ENCODE peak calls at places on chromosomes 11 and 22, in five cellular contexts. N is fibroblast of lung, X is RWPE2, E is PC-3, K is stomach. U is an unnamed sample. For H3K36me3 and H3K9me3, the result is how much of the 10 kb centered on the place peaks cover.

GRCh38 chr11:104078995-104079394 is 42.6 kb downstream of the DDI1 start:
- DNase-seq in K (no peak), N (no peak), E (no peak), X (no peak), U (no peak)

GRCh38 chr11:8870461-8871282 is 40.3 kb upstream of the AKIP1 start:
- DNase-seq in N (peak), E (peak), K (peak), X (peak), U (peak)

GRCh38 chr11:93017821-93018690 is 48.6 kb downstream of the MTNR1B start:
- DNase-seq in X (no peak), E (no peak), K (no peak), N (peak), U (peak)

GRCh38 chr11:114063149-114063828 is 3.8 kb downstream of the ZBTB16 start:
- DNase-seq in K (no peak), X (no peak), N (no peak), E (no peak), U (no peak)

GRCh38 chr11:107719062-107719461 is 7.2 kb upstream of the SLN start:
- DNase-seq in K (no peak), E (no peak), N (no peak), X (no peak), U (no peak)

GRCh38 chr11:8040261-8040920 is 40.6 kb upstream of the TUB start:
- DNase-seq in K (no peak), N (no peak), X (no peak), E (no peak), U (no peak)

GRCh38 chr22:35632902-35633301 is 15.3 kb upstream of the APOL6 start:
- DNase-seq in E (no peak), X (peak), N (no peak), K (no peak), U (no peak)

GRCh38 chr11:120079750-120080610 is 57.9 kb downstream of the TRIM29 start:
- DNase-seq in K (peak), E (no peak), N (no peak), X (no peak), U (no peak)

GRCh38 chr11:69003866-69004311 is 9.2 kb downstream of the MRGPRF start:
- DNase-seq in K (no peak), E (no peak), N (no peak), X (peak), U (no peak)

GRCh38 chr11:61129608-61130523 is 27.6 kb downstream of the CD5 start:
- DNase-seq in K (peak), E (peak), N (peak), X (peak), U (peak)

GRCh38 chr11:94049351-94049750 is 28.2 kb downstream of the HEPHL1 start:
- DNase-seq in X (no peak), K (no peak), E (peak), N (no peak), U (no peak)

GRCh38 chr11:131584694-131585592 is 214.5 kb downstream of the NTM start:
- DNase-seq in N (peak), E (no peak), X (no peak), K (no peak), U (no peak)

GRCh38 chr11:82233211-82233610 is 500.5 kb downstream of the FAM181B start:
- DNase-seq in E (no peak), X (no peak), N (no peak), K (no peak), U (no peak)

GRCh38 chr11:10498022-10498400 is 42.9 kb downstream of the AMPD3 start:
- DNase-seq in X (no peak), E (no peak), K (no peak), N (no peak), U (no peak)

GRCh38 chr22:23276656-23277582 is 96.6 kb downstream of the BCR start:
- DNase-seq in X (no peak), E (no peak), N (no peak), K (no peak), U (no peak)

GRCh38 chr22:23279781-23280180 is 99.5 kb downstream of the BCR start:
- DNase-seq in N (no peak), K (no peak), E (no peak), X (no peak), U (no peak)

GRCh38 chr22:23278883-23279675 is 98.8 kb downstream of the BCR start:
- DNase-seq in X (peak), E (peak), K (peak), N (no peak), U (peak)

GRCh38 chr22:23275751-23276150 is 95.4 kb downstream of the BCR start:
- DNase-seq in K (no peak), E (no peak), X (no peak), N (no peak), U (no peak)

DNA sequence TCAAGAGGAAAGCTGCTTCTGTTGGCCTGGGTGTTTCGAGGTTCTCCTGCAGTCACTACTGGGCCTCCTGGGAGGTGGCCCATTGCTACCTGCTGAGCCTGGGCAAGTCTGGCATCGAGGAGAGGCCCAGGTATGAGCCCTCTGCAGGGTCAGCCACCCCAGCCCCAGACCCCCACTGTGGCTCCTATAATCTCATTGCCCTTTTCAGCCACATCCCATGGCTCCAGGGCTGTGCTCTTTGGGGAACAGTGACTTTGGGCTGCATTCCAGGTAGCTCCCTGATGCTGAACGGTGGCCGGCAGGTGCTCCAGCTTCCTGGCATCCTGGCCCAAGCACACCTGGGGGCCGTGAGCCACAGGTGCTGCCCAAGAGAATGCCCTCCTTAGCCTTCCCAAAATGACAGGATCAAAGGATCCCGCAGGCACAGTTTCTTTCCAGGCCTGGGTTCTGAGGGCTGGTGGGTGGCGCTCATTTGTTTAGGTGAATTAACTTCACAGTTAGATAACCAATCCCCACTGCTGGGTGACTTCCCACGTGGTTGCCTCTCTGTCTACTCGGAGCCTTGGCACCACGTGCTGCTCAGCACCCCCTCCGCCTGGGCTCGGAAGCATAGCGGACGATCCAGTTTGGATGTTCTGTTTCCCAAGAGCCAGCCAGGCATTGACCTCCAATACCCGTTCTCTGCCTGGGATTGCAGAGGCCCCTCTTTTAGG is 97.4 kb downstream of the BCR start:
- DNase-seq in X (no peak), K (no peak), N (no peak), E (no peak), U (no peak)
- H3K36me3 ChIP-seq in X (half or more), K (under half), N (under half), E (under half), U (under half)

GRCh38 chr11:96875772-96876171 is 486.0 kb downstream of the JRKL start:
- DNase-seq in N (no peak), K (no peak), X (no peak), E (peak), U (peak)

DNA sequence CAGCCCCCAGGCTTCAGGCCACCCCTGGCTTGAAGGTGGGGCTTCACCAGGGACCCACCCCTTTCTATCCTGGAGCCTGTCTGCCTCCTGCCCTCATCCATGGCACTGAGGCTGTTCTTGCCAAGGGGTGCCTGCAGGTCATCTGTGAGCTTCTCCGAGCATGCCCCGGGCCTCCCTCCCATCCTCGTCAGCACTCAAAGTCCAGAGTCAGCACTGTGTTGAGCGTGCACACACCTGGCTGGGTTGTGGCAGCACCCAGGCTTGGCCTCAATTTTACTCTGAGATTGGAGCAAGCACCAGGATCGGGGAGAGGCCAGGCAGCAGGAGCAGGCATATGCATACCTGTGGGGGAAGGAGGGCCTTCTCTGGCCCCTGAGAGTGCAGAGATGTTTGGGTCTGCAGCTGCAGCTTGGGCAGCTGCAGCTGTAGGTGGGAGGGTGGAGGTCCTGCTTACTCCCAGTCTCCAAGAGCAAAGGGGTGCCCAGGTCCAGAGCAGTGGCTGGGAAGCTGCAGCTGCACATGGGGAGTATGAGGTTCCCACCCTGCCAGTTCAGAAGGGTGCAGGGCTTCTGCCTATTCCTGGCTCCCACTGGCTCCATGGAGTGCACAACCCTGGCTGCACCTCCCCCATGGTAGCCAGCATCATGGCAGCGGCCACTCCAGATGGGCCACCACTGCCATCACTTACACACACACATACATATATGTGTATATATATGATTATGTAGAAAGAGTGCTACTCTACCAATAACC is 488.7 kb downstream of the JRKL start:
- DNase-seq in N (no peak), E (no peak), X (no peak), K (no peak), U (no peak)
- H3K4me3 ChIP-seq in N (no peak), E (no peak), X (no peak), K (no peak), U (no peak)

DNA sequence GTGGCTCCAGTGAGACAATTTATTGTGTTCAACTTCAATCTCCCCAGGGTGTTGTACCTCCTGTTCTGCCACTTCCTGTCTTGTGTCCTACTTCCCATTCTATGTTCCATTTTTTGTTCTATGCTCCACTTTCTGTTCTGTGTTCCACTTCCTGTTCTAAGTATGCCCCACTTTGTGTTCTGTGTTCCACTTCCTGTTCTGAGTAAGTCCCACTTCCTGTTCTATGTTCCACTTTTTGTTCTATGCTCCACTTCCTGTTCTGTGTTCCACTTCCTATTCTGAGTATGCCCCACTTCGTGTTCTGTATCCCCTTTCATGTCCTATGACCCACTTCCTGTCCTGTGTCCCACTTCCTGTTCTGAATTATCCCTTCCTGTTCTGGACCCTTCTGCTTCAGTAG is 732.7 kb downstream of the TBC1D22A start:
- DNase-seq in K (no peak), E (no peak), X (no peak), N (no peak), U (no peak)
- H3K9me3 ChIP-seq in K (under half), E (under half), X (under half), N (under half), U (under half)

GRCh38 chr11:12289667-12290476 is 87.5 kb upstream of the PARVA start:
- DNase-seq in X (no peak), K (peak), N (no peak), E (no peak), U (no peak)
- H3K36me3 ChIP-seq in X (under half), K (under half), N (under half), E (under half), U (under half)

DNA sequence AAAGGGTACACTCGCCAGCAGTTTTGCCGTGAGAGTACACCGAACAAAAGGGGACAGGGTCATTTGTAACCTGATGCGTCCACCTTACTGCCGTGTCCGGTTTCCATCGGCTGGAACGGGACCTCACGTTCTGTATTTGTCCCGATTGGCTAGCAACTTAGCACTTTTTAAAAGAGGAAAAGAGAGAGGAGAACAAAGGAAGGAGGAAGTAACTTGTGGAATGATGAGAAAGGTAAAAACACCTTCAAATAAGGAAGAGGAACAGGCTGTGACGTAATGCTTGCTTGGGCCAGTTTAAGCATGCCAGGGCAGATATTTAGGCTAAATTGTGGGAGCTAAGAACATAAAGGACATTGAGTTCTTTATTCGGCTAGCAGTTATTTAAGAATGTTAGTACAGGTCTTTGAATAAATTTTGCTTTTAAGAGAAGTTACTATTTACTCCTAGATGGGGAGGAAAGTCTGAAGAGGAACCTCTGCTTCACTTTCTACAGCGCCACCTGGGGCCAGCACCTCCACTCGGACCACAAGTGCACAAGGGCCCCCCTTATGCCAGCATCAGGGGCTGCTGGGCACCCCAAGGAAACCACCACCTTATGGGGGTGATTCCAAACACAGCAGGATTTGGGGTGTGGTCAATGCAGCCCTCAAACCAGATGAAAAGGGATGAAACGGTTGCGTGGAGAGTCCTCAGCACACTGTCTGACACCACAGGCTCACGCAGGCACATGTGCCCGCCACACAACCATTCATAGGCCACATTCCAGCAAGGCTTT is 5.8 kb downstream of the ARSA start:
- DNase-seq in K (peak), X (no peak), E (peak), N (no peak), U (no peak)
- H3K4me3 ChIP-seq in K (peak), X (peak), E (peak), N (no peak), U (no peak)

DNA sequence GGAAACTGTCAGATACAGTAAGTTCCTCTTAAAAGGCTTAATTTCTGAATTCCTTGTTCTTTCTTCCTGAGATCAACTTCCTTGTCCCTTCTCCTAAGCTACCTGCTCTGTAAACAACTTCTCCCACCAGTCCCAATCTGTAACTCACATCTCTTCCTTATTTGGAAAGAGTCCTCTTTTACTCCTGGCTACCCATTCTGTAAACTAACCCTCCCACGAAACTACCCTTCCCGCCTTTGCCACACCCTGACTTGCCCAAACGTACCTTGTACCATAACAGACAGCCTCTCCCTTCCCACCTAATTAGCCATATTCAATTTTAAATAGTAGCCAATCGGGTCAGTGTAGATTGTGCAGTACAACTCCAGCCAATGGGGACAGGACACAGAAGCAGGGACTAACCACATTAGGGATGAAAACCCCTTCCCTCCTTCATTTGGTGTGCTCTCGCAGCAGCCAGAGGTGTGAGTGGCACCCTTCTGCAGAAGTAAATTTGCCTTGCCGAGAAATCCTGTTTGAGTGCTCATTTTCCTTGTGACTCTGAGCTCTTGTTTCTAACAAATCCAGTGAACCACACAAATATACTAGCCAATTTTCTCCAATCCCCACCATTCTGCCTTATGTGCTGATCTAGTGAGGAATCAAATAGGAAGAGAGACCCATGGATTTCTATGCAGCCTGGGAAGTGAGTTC is 49.5 kb downstream of the ZNF280B start:
- DNase-seq in X (no peak), E (no peak), K (no peak), N (no peak), U (no peak)
- H3K9me3 ChIP-seq in X (under half), E (under half), K (under half), N (under half), U (under half)

GRCh38 chr11:130471731-130472433 is 23.4 kb downstream of the ADAMTS15 start:
- DNase-seq in E (no peak), X (no peak), N (no peak), K (no peak), U (no peak)

GRCh38 chr11:130470832-130471706 is 22.6 kb downstream of the ADAMTS15 start:
- DNase-seq in K (no peak), E (no peak), X (no peak), N (no peak), U (no peak)

GRCh38 chr11:130472434-130472961 is 24.1 kb downstream of the ADAMTS15 start:
- DNase-seq in N (no peak), X (no peak), E (no peak), K (no peak), U (no peak)

GRCh38 chr11:130467116-130467990 is 18.9 kb downstream of the ADAMTS15 start:
- DNase-seq in K (no peak), X (no peak), E (no peak), N (no peak), U (no peak)

GRCh38 chr11:130469181-130469580 is 20.7 kb downstream of the ADAMTS15 start:
- DNase-seq in E (no peak), N (no peak), K (no peak), X (no peak), U (no peak)
- H3K36me3 ChIP-seq in E (under half), N (under half), K (under half), X (under half), U (under half)

DNA sequence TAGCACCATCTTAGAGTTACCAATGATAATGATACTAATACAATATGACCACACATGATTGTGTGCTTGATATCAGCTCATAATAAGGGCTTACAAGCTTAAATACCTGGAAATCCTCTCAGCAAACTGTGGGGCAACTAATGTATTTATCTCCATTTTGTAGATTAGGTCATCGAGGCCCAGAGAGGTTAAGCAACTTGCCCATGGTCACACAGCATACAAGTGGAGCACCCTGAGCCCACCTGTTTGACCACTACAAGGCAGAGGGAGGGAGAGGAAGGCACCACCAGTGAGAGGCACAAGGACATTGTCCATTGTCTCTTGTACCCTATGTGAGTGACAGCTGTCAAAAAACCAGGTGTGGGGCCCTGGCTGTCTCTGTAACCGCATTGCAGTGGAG is 123.7 kb downstream of the MIAT start:
- DNase-seq in N (no peak), E (no peak), K (no peak), X (no peak), U (no peak)
- H3K4me3 ChIP-seq in N (no peak), E (no peak), K (no peak), X (no peak), U (no peak)

GRCh38 chr11:128771102-128771501 is 77.2 kb downstream of the FLI1 start:
- DNase-seq in N (no peak), K (no peak), E (no peak), X (no peak), U (no peak)
- H3K9me3 ChIP-seq in N (under half), K (under half), E (under half), X (under half), U (under half)

DNA sequence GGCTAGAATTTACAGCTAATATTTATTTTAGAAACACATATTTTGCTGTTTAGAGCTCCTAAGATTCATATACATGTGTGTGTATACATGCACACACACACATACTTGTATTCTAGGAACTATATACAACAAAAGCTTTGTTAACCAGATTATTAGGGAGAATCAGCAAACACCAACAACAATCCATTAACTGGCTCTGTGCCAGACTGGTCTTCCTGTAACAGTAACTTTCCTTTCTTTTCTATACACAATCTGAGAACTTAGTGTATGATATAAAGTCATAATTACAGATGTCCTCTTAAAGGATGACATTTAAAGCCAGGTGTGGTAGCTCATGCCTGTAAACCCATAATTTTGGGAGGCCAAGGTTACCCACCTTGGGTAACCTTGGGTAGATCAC is 49.5 kb upstream of the CLNS1A start:
- DNase-seq in K (no peak), E (no peak), X (no peak), N (no peak), U (no peak)
- H3K36me3 ChIP-seq in K (under half), E (under half), X (half or more), N (under half), U (under half)